ENCODE peak calls at places on chromosomes 3 and 15, in five cellular contexts. V is fibroblast of mammary gland, I is endothelial cell, A is brain microvascular endothelial cell, B is AG08395. O is an unnamed sample.

GRCh38 chr3:169686278-169686677 is 22.8 kb upstream of the MECOM start:
- DNase-seq in V (no peak), I (no peak), A (no peak), B (no peak), O (no peak)

GRCh38 chr15:49415171-49415570 is 7.9 kb upstream of the FGF7 start:
- DNase-seq in V (no peak), I (no peak), A (no peak), B (no peak), O (no peak)

GRCh38 chr3:129942296-129942695 is 32.2 kb upstream of the TRH start:
- DNase-seq in V (peak), I (peak), A (peak), B (peak), O (no peak)

GRCh38 chr15:78012643-78013077 is 64.9 kb downstream of the TBC1D2B start:
- DNase-seq in V (no peak), I (no peak), A (no peak), B (no peak), O (no peak)

GRCh38 chr15:101276501-101277037 is 716 bp downstream of the SELENOS start:
- DNase-seq in V (peak), I (peak), A (peak), B (no peak), O (no peak)

GRCh38 chr15:101499863-101500713 is 10.6 kb upstream of the PCSK6 start:
- DNase-seq in V (no peak), I (no peak), A (no peak), B (no peak), O (no peak)

GRCh38 chr3:107271787-107272387 is 105.4 kb upstream of the CCDC54 start:
- DNase-seq in V (peak), I (no peak), A (no peak), B (peak), O (no peak)

GRCh38 chr3:160580938-160581337 is 15.6 kb upstream of the KPNA4 start:
- DNase-seq in V (no peak), I (no peak), A (no peak), B (no peak), O (no peak)

GRCh38 chr15:68055224-68055705 is 1.1 kb downstream of the PIAS1 start:
- DNase-seq in V (peak), I (peak), A (peak), B (peak), O (no peak)

GRCh38 chr3:37308247-37308646 is 133.9 kb upstream of the LRRFIP2 start:
- DNase-seq in V (peak), I (no peak), A (no peak), B (peak), O (no peak)

GRCh38 chr3:171511450-171511849 is 51.2 kb upstream of the TNIK start:
- DNase-seq in V (no peak), I (no peak), A (no peak), B (no peak), O (no peak)

GRCh38 chr3:190266915-190267290 is 55.3 kb downstream of the CLDN1 start:
- DNase-seq in V (peak), I (no peak), A (no peak), B (no peak), O (no peak)

GRCh38 chr15:45454825-45455224 is 67.7 kb downstream of the SLC30A4 start:
- DNase-seq in V (peak), I (no peak), A (peak), B (peak), O (no peak)

GRCh38 chr3:21174461-21174860 is 576.5 kb downstream of the ZNF385D start:
- DNase-seq in V (peak), I (no peak), A (no peak), B (peak), O (no peak)

GRCh38 chr3:160376681-160377080 is 22.3 kb downstream of the IFT80 start:
- DNase-seq in V (peak), I (no peak), A (no peak), B (no peak), O (no peak)

GRCh38 chr3:42166214-42166613 is 75.1 kb downstream of the TRAK1 start:
- DNase-seq in V (no peak), I (no peak), A (no peak), B (no peak), O (no peak)

GRCh38 chr3:57942872-57943283 is 65.3 kb upstream of the FLNB start:
- DNase-seq in V (no peak), I (no peak), A (no peak), B (peak), O (no peak)

GRCh38 chr15:52163321-52164190 is 27.6 kb downstream of the GNB5 start:
- DNase-seq in V (no peak), I (peak), A (no peak), B (no peak), O (no peak)

GRCh38 chr15:65553691-65554090 is 23.4 kb downstream of the HACD3 start:
- DNase-seq in V (no peak), I (no peak), A (no peak), B (no peak), O (no peak)

GRCh38 chr3:170726976-170727661 is 141.2 kb upstream of the SLC7A14 start:
- DNase-seq in V (peak), I (no peak), A (peak), B (peak), O (no peak)

GRCh38 chr15:68508485-68509189 is 70.2 kb upstream of the CORO2B start:
- DNase-seq in V (no peak), I (no peak), A (no peak), B (no peak), O (no peak)

GRCh38 chr3:156599475-156599874 is 44.6 kb upstream of the SSR3 start:
- DNase-seq in V (no peak), I (no peak), A (no peak), B (no peak), O (no peak)